ENCODE peak calls at places on chromosomes 7 and 10, in nine cellular contexts. I is A549; H is HFFc6; G is Panc1; N is activated effector memory CD4-positive, alpha-beta T cell treated with Interleukin-2 at 50 U/mL for 16 hours; T is NCI-H1417; K is foreskin fibroblast; M is T-helper 17 cell; X is HCT116. B is an unnamed sample.

GRCh38 chr7:134513169-134513752 is 14.1 kb upstream of the AKR1B10 start:
- DNase-seq in I (peak), H (peak), G (peak), N (no peak), T (peak), K (peak), M (no peak), X (no peak), B (peak)

GRCh38 chr7:139341776-139342244 is 673 bp downstream of the FMC1 start:
- DNase-seq in I (peak), H (no peak), G (no peak), N (no peak), T (no peak), K (no peak), M (no peak), X (no peak), B (no peak)

GRCh38 chr7:46229409-46229808 is 308.3 kb upstream of the IGFBP3 start:
- DNase-seq in I (peak), H (peak), G (peak), N (no peak), T (no peak), K (peak), M (no peak), X (no peak), B (no peak)

GRCh38 chr7:18315241-18315640 is 180.3 kb upstream of the HDAC9 start:
- DNase-seq in I (no peak), H (no peak), G (no peak), N (no peak), T (no peak), K (no peak), M (no peak), X (no peak), B (no peak)

GRCh38 chr7:135501402-135501801 is 8.5 kb downstream of the CNOT4 start:
- DNase-seq in I (no peak), H (peak), G (no peak), N (no peak), T (no peak), K (no peak), M (no peak), X (no peak), B (no peak)

GRCh38 chr7:66281678-66282593 is 76.8 kb downstream of the TPST1 start:
- DNase-seq in I (no peak), H (peak), G (no peak), N (no peak), T (no peak), K (peak), M (no peak), X (peak), B (peak)

GRCh38 chr7:150463461-150463860 is 13.0 kb downstream of the GIMAP8 start:
- DNase-seq in I (no peak), H (no peak), G (no peak), N (no peak), T (no peak), K (no peak), M (no peak), X (no peak), B (no peak)

GRCh38 chr7:55532150-55532917 is 40.0 kb downstream of the VOPP1 start:
- DNase-seq in I (no peak), H (no peak), G (no peak), N (no peak), T (no peak), K (no peak), M (no peak), X (no peak), B (no peak)

GRCh38 chr7:94087664-94088352 is 83.7 kb upstream of the BET1 start:
- DNase-seq in I (peak), H (peak), G (peak), N (no peak), T (peak), K (peak), M (no peak), X (peak), B (peak)

GRCh38 chr10:132122097-132122861 is 56.5 kb downstream of the JAKMIP3 start:
- DNase-seq in I (no peak), H (no peak), G (no peak), N (no peak), T (no peak), K (no peak), M (no peak), X (no peak), B (no peak)

GRCh38 chr7:132575336-132575986 is 809 bp downstream of the PLXNA4 start:
- DNase-seq in I (peak), H (peak), G (no peak), N (no peak), T (peak), K (peak), M (no peak), X (no peak), B (peak)